ENCODE peak calls at places on chromosomes 6 and 20, in six cellular contexts. One of them, this sample, is unnamed.

GRCh38 chr6:13305256-13305650 is 23.1 kb downstream of the TBC1D7 start:
- DNase-seq in K562: no peak
- DNase-seq in SK-N-SH: no peak
- DNase-seq in HepG2: no peak
- DNase-seq in GM12878: no peak
- DNase-seq in H1: no peak
- DNase-seq in this sample: no peak

GRCh38 chr6:142746524-142746923 is 198.5 kb downstream of the HIVEP2 start:
- DNase-seq in K562: peak
- DNase-seq in HepG2: peak
- DNase-seq in H1: no peak
- DNase-seq in SK-N-SH: peak
- DNase-seq in GM12878: no peak
- DNase-seq in this sample: no peak

GRCh38 chr6:63806573-63806913 is 170.9 kb downstream of the PHF3 start:
- DNase-seq in HepG2: no peak
- DNase-seq in GM12878: no peak
- DNase-seq in K562: no peak
- DNase-seq in H1: no peak
- DNase-seq in SK-N-SH: no peak
- DNase-seq in this sample: no peak

GRCh38 chr20:1934162-1934561 is 39.0 kb downstream of the SIRPA start:
- DNase-seq in GM12878: no peak
- DNase-seq in K562: no peak
- DNase-seq in HepG2: no peak
- DNase-seq in H1: no peak
- DNase-seq in SK-N-SH: no peak
- DNase-seq in this sample: no peak

GRCh38 chr6:57262491-57262890 is 40.4 kb upstream of the RAB23 start:
- DNase-seq in K562: no peak
- DNase-seq in H1: no peak
- DNase-seq in HepG2: no peak
- DNase-seq in GM12878: no peak
- DNase-seq in SK-N-SH: no peak
- DNase-seq in this sample: no peak

GRCh38 chr6:88650029-88650619 is 313.3 kb downstream of the RNGTT start:
- DNase-seq in GM12878: peak
- DNase-seq in H1: no peak
- DNase-seq in SK-N-SH: no peak
- DNase-seq in K562: no peak
- DNase-seq in HepG2: no peak
- DNase-seq in this sample: no peak

GRCh38 chr6:145705561-145705960 is 29.8 kb downstream of the EPM2A start:
- DNase-seq in K562: no peak
- DNase-seq in HepG2: no peak
- DNase-seq in H1: no peak
- DNase-seq in SK-N-SH: no peak
- DNase-seq in GM12878: no peak
- DNase-seq in this sample: peak

GRCh38 chr6:28537065-28537464 is 11.4 kb downstream of the GPX5 start:
- DNase-seq in H1: no peak
- DNase-seq in SK-N-SH: peak
- DNase-seq in GM12878: no peak
- DNase-seq in K562: no peak
- DNase-seq in HepG2: no peak
- DNase-seq in this sample: no peak

GRCh38 chr6:117955684-117956083 is 48.6 kb downstream of the SLC35F1 start:
- DNase-seq in K562: no peak
- DNase-seq in H1: no peak
- DNase-seq in GM12878: no peak
- DNase-seq in SK-N-SH: no peak
- DNase-seq in HepG2: no peak
- DNase-seq in this sample: no peak

GRCh38 chr6:69732640-69733039 is 64.2 kb downstream of the LMBRD1 start:
- DNase-seq in GM12878: peak
- DNase-seq in H1: no peak
- DNase-seq in K562: peak
- DNase-seq in HepG2: no peak
- DNase-seq in SK-N-SH: no peak
- DNase-seq in this sample: no peak

GRCh38 chr6:34391023-34391485 is 1.4 kb downstream of the NUDT3 start:
- DNase-seq in HepG2: peak
- DNase-seq in K562: peak
- DNase-seq in H1: no peak
- DNase-seq in SK-N-SH: peak
- DNase-seq in GM12878: no peak
- DNase-seq in this sample: peak

GRCh38 chr6:24257282-24257681 is 100.6 kb downstream of the DCDC2 start:
- DNase-seq in SK-N-SH: no peak
- DNase-seq in HepG2: peak
- DNase-seq in K562: no peak
- DNase-seq in GM12878: no peak
- DNase-seq in H1: no peak
- DNase-seq in this sample: no peak

GRCh38 chr6:37371158-37372083 is 17.6 kb downstream of the RNF8 start:
- DNase-seq in H1: no peak
- DNase-seq in K562: no peak
- DNase-seq in GM12878: no peak
- DNase-seq in HepG2: no peak
- DNase-seq in SK-N-SH: no peak
- DNase-seq in this sample: no peak

GRCh38 chr20:1965520-1966278 is 28.2 kb downstream of the PDYN start:
- DNase-seq in SK-N-SH: peak
- DNase-seq in H1: peak
- DNase-seq in GM12878: peak
- DNase-seq in HepG2: peak
- DNase-seq in K562: peak
- DNase-seq in this sample: peak

GRCh38 chr6:436308-437041 is 44.9 kb downstream of the IRF4 start:
- DNase-seq in GM12878: no peak
- DNase-seq in K562: peak
- DNase-seq in HepG2: no peak
- DNase-seq in H1: no peak
- DNase-seq in SK-N-SH: peak
- DNase-seq in this sample: no peak

GRCh38 chr20:62198496-62198895 is 15.7 kb downstream of the MTG2 start:
- DNase-seq in SK-N-SH: no peak
- DNase-seq in H1: no peak
- DNase-seq in HepG2: no peak
- DNase-seq in GM12878: no peak
- DNase-seq in K562: no peak
- DNase-seq in this sample: no peak

GRCh38 chr20:34512266-34512954 is 3.8 kb upstream of the DYNLRB1 start:
- DNase-seq in SK-N-SH: no peak
- DNase-seq in K562: no peak
- DNase-seq in H1: no peak
- DNase-seq in GM12878: no peak
- DNase-seq in HepG2: peak
- DNase-seq in this sample: no peak

GRCh38 chr6:156828280-156828703 is 51.1 kb downstream of the ARID1B start:
- DNase-seq in K562: peak
- DNase-seq in SK-N-SH: no peak
- DNase-seq in H1: no peak
- DNase-seq in HepG2: peak
- DNase-seq in GM12878: no peak
- DNase-seq in this sample: no peak

GRCh38 chr20:20864346-20865096 is 152.1 kb upstream of the RALGAPA2 start:
- DNase-seq in GM12878: no peak
- DNase-seq in H1: no peak
- DNase-seq in K562: peak
- DNase-seq in HepG2: peak
- DNase-seq in SK-N-SH: no peak
- DNase-seq in this sample: no peak

GRCh38 chr6:27777126-27777525 is 135.1 kb downstream of the OR2B2 start:
- DNase-seq in K562: peak
- DNase-seq in GM12878: no peak
- DNase-seq in HepG2: no peak
- DNase-seq in H1: no peak
- DNase-seq in SK-N-SH: no peak
- DNase-seq in this sample: no peak

GRCh38 chr20:50244352-50245149 is 53.9 kb downstream of the CEBPB start:
- DNase-seq in GM12878: no peak
- DNase-seq in SK-N-SH: no peak
- DNase-seq in HepG2: no peak
- DNase-seq in K562: no peak
- DNase-seq in H1: no peak
- DNase-seq in this sample: no peak

GRCh38 chr6:168999392-168999791 is 254.3 kb downstream of the THBS2 start:
- DNase-seq in H1: no peak
- DNase-seq in GM12878: no peak
- DNase-seq in HepG2: no peak
- DNase-seq in K562: no peak
- DNase-seq in SK-N-SH: no peak
- DNase-seq in this sample: no peak

GRCh38 chr6:158584236-158584651 is 24.4 kb downstream of the TMEM181 start:
- DNase-seq in K562: no peak
- DNase-seq in HepG2: no peak
- DNase-seq in GM12878: no peak
- DNase-seq in SK-N-SH: no peak
- DNase-seq in H1: no peak
- DNase-seq in this sample: no peak

DNA sequence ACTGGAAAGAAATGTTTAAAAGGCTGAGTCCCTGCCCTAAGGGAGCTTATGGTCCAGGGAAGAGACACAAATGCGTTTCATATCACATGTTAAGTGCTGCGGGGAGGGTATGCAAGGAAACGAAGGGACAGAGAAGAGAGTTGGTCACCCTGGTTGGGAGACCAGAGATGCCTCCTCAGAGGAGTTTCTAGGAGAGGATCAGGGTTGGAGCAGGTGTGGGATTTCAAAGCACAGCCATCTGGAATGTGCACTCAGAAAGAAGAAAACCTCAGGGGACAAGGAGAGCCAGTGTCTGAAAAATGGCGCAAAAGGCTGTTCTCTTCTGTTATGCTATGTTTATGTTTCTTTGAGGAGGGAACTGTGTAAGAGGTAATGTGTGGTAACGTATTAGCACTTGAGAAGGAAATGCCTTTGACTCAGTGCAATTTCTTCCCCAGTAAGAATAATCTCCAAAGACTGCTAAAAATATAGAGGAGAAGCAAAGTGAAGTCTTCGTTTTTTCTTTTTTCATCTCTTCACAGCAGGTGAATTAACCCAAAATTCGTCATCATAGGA is 46.9 kb upstream of the IFNGR1 start:
- DNase-seq in SK-N-SH: no peak
- DNase-seq in GM12878: no peak
- DNase-seq in H1: no peak
- DNase-seq in K562: no peak
- DNase-seq in HepG2: no peak
- DNase-seq in this sample: no peak
- TF ChIP-seq GABPA in SK-N-SH: no peak
- TF ChIP-seq GABPA in GM12878: no peak
- TF ChIP-seq GABPA in H1: no peak
- TF ChIP-seq GABPA in K562: no peak
- TF ChIP-seq GABPA in HepG2: no peak
- TF ChIP-seq GABPA in this sample: no peak

DNA sequence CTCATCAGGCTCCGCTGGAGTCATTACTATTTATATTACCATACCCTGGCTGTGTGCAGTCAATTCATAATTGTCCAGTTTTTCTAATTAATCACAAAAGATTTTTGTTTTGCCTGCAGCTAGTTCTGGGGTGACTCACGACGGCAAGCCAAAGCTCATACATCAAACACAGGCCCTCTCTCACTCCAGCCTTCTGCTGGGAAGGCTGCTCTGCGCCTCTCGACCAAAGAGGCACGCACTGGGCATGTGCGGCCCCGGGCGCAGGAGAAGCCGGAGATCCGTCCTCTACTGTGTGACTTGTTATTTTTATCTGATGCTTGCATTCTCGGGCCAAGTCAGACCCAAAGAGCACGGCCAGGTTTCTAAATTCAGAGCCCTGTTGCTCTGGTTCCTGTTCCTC is 98.5 kb downstream of the TFAP2A start:
- DNase-seq in K562: peak
- DNase-seq in GM12878: no peak
- DNase-seq in H1: no peak
- DNase-seq in HepG2: no peak
- DNase-seq in SK-N-SH: no peak
- DNase-seq in this sample: no peak
- TF ChIP-seq GABPA in K562: no peak
- TF ChIP-seq GABPA in GM12878: no peak
- TF ChIP-seq GABPA in H1: no peak
- TF ChIP-seq GABPA in HepG2: no peak
- TF ChIP-seq GABPA in SK-N-SH: no peak
- TF ChIP-seq GABPA in this sample: no peak

DNA sequence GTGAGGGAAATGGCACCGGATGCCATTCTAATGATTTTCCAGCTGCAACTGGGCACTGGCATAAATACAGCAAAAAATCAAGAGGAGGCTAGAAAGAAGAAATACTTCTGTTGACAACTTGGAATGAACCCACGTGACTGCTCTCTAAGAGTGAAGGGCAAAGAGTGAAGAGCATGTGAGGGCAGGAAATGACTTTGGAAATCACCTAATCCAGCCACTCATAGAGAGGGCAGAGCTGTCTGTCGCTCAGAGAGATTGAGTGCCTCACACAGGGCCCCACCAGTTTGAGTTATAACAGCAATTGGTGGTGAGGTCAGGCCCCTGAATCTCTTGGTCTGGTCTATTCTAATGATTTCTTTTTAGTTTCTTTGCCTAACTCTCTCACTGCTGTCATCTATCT is 3.9 kb upstream of the NEDD9 start:
- DNase-seq in SK-N-SH: no peak
- DNase-seq in H1: no peak
- DNase-seq in GM12878: peak
- DNase-seq in HepG2: no peak
- DNase-seq in K562: no peak
- DNase-seq in this sample: no peak
- TF ChIP-seq GABPA in SK-N-SH: no peak
- TF ChIP-seq GABPA in H1: no peak
- TF ChIP-seq GABPA in GM12878: no peak
- TF ChIP-seq GABPA in HepG2: no peak
- TF ChIP-seq GABPA in K562: no peak
- TF ChIP-seq GABPA in this sample: no peak

GRCh38 chr6:113854531-113855499 is 2.3 kb upstream of the MARCKS start:
- DNase-seq in GM12878: no peak
- DNase-seq in SK-N-SH: peak
- DNase-seq in K562: peak
- DNase-seq in H1: no peak
- DNase-seq in HepG2: peak
- DNase-seq in this sample: no peak
- TF ChIP-seq GABPA in GM12878: no peak
- TF ChIP-seq GABPA in SK-N-SH: no peak
- TF ChIP-seq GABPA in K562: no peak
- TF ChIP-seq GABPA in H1: no peak
- TF ChIP-seq GABPA in HepG2: no peak
- TF ChIP-seq GABPA in this sample: no peak

GRCh38 chr20:3733119-3733995 is 872 bp downstream of the HSPA12B start:
- DNase-seq in SK-N-SH: no peak
- DNase-seq in HepG2: no peak
- DNase-seq in GM12878: no peak
- DNase-seq in H1: no peak
- DNase-seq in K562: no peak
- DNase-seq in this sample: no peak
- TF ChIP-seq GABPA in SK-N-SH: no peak
- TF ChIP-seq GABPA in HepG2: no peak
- TF ChIP-seq GABPA in GM12878: no peak
- TF ChIP-seq GABPA in H1: no peak
- TF ChIP-seq GABPA in K562: no peak
- TF ChIP-seq GABPA in this sample: no peak

GRCh38 chr6:43334466-43335095 is 26.0 kb upstream of the CRIP3 start:
- DNase-seq in HepG2: peak
- DNase-seq in SK-N-SH: peak
- DNase-seq in GM12878: no peak
- DNase-seq in K562: peak
- DNase-seq in H1: peak
- DNase-seq in this sample: no peak
- TF ChIP-seq GABPA in HepG2: no peak
- TF ChIP-seq GABPA in SK-N-SH: peak
- TF ChIP-seq GABPA in GM12878: no peak
- TF ChIP-seq GABPA in K562: peak
- TF ChIP-seq GABPA in H1: no peak
- TF ChIP-seq GABPA in this sample: no peak